ENCODE peak calls at places on chromosome 3, in nine cellular contexts. One of them, this sample, is unnamed.

GRCh38 chr3:15638891-15639262 is 37.3 kb downstream of the BTD start:
- DNase-seq in heart left ventricle: no peak
- DNase-seq in A549: no peak
- DNase-seq in body of pancreas: no peak
- DNase-seq in adrenal gland: no peak
- DNase-seq in uterus: no peak
- DNase-seq in IMR-90: no peak
- DNase-seq in endothelial cell of umbilical vein: peak; percentile 29
- DNase-seq in esophagus squamous epithelium: no peak
- DNase-seq in this sample: no peak

GRCh38 chr3:165339753-165340152 is 143.6 kb upstream of the SLITRK3 start:
- DNase-seq in uterus: no peak
- DNase-seq in heart left ventricle: no peak
- DNase-seq in adrenal gland: no peak
- DNase-seq in IMR-90: peak; percentile 4
- DNase-seq in A549: peak; percentile 36
- DNase-seq in endothelial cell of umbilical vein: no peak
- DNase-seq in esophagus squamous epithelium: no peak
- DNase-seq in body of pancreas: no peak
- DNase-seq in this sample: no peak

GRCh38 chr3:131892331-131892730 is 142.5 kb downstream of the CPNE4 start:
- DNase-seq in IMR-90: no peak
- DNase-seq in esophagus squamous epithelium: no peak
- DNase-seq in body of pancreas: no peak
- DNase-seq in heart left ventricle: no peak
- DNase-seq in uterus: no peak
- DNase-seq in endothelial cell of umbilical vein: no peak
- DNase-seq in adrenal gland: no peak
- DNase-seq in A549: no peak
- DNase-seq in this sample: no peak

GRCh38 chr3:156334841-156335545 is 214.6 kb downstream of the KCNAB1 start:
- DNase-seq in A549: no peak
- DNase-seq in adrenal gland: no peak
- DNase-seq in uterus: no peak
- DNase-seq in heart left ventricle: no peak
- DNase-seq in endothelial cell of umbilical vein: peak; percentile 27
- DNase-seq in body of pancreas: no peak
- DNase-seq in IMR-90: no peak
- DNase-seq in esophagus squamous epithelium: no peak
- DNase-seq in this sample: no peak

GRCh38 chr3:74621581-74621980 is 7.1 kb upstream of the CNTN3 start:
- DNase-seq in endothelial cell of umbilical vein: no peak
- DNase-seq in uterus: no peak
- DNase-seq in A549: no peak
- DNase-seq in IMR-90: peak; percentile 25
- DNase-seq in adrenal gland: no peak
- DNase-seq in body of pancreas: no peak
- DNase-seq in esophagus squamous epithelium: no peak
- DNase-seq in heart left ventricle: no peak
- DNase-seq in this sample: no peak

GRCh38 chr3:192933779-192934456 is 16.3 kb upstream of the MB21D2 start:
- DNase-seq in uterus: no peak
- DNase-seq in IMR-90: peak; percentile 73
- DNase-seq in adrenal gland: no peak
- DNase-seq in A549: no peak
- DNase-seq in esophagus squamous epithelium: no peak
- DNase-seq in body of pancreas: no peak
- DNase-seq in heart left ventricle: no peak
- DNase-seq in endothelial cell of umbilical vein: no peak
- DNase-seq in this sample: no peak

GRCh38 chr3:183688869-183689268 is 8.7 kb upstream of the YEATS2 start:
- DNase-seq in esophagus squamous epithelium: no peak
- DNase-seq in body of pancreas: peak; percentile 22
- DNase-seq in uterus: no peak
- DNase-seq in IMR-90: peak; percentile 30
- DNase-seq in A549: peak; percentile 31
- DNase-seq in endothelial cell of umbilical vein: no peak
- DNase-seq in heart left ventricle: no peak
- DNase-seq in adrenal gland: no peak
- DNase-seq in this sample: no peak

GRCh38 chr3:148816971-148817519 is 10.6 kb upstream of the CPB1 start:
- DNase-seq in A549: no peak
- DNase-seq in uterus: no peak
- DNase-seq in endothelial cell of umbilical vein: no peak
- DNase-seq in heart left ventricle: no peak
- DNase-seq in esophagus squamous epithelium: no peak
- DNase-seq in adrenal gland: no peak
- DNase-seq in IMR-90: no peak
- DNase-seq in body of pancreas: no peak
- DNase-seq in this sample: no peak

GRCh38 chr3:197352382-197352781 is 54.0 kb upstream of the DLG1 start:
- DNase-seq in heart left ventricle: peak; percentile 83
- DNase-seq in A549: no peak
- DNase-seq in esophagus squamous epithelium: no peak
- DNase-seq in uterus: peak; percentile 76
- DNase-seq in adrenal gland: peak; percentile 88
- DNase-seq in body of pancreas: peak; percentile 37
- DNase-seq in IMR-90: peak; percentile 69
- DNase-seq in endothelial cell of umbilical vein: no peak
- DNase-seq in this sample: no peak

GRCh38 chr3:71509024-71509423 is 74.5 kb downstream of the FOXP1 start:
- DNase-seq in body of pancreas: no peak
- DNase-seq in heart left ventricle: no peak
- DNase-seq in endothelial cell of umbilical vein: no peak
- DNase-seq in adrenal gland: no peak
- DNase-seq in A549: no peak
- DNase-seq in esophagus squamous epithelium: no peak
- DNase-seq in uterus: no peak
- DNase-seq in IMR-90: peak; percentile 41
- DNase-seq in this sample: no peak

GRCh38 chr3:111809196-111809595 is 49.9 kb upstream of the PHLDB2 start:
- DNase-seq in IMR-90: peak; percentile 65
- DNase-seq in body of pancreas: no peak
- DNase-seq in uterus: no peak
- DNase-seq in A549: peak; percentile 25
- DNase-seq in esophagus squamous epithelium: no peak
- DNase-seq in heart left ventricle: no peak
- DNase-seq in endothelial cell of umbilical vein: no peak
- DNase-seq in adrenal gland: no peak
- DNase-seq in this sample: no peak

GRCh38 chr3:71857926-71858325 is 73.0 kb upstream of the PROK2 start:
- DNase-seq in endothelial cell of umbilical vein: no peak
- DNase-seq in esophagus squamous epithelium: no peak
- DNase-seq in adrenal gland: no peak
- DNase-seq in body of pancreas: no peak
- DNase-seq in A549: no peak
- DNase-seq in heart left ventricle: no peak
- DNase-seq in uterus: no peak
- DNase-seq in IMR-90: no peak
- DNase-seq in this sample: no peak

GRCh38 chr3:21960033-21960432 is 209.0 kb upstream of the ZNF385D start:
- DNase-seq in IMR-90: no peak
- DNase-seq in A549: no peak
- DNase-seq in uterus: no peak
- DNase-seq in body of pancreas: no peak
- DNase-seq in esophagus squamous epithelium: no peak
- DNase-seq in adrenal gland: no peak
- DNase-seq in heart left ventricle: no peak
- DNase-seq in endothelial cell of umbilical vein: no peak
- DNase-seq in this sample: no peak

GRCh38 chr3:145519598-145520078 is 641.3 kb downstream of the PLOD2 start:
- DNase-seq in A549: no peak
- DNase-seq in esophagus squamous epithelium: no peak
- DNase-seq in uterus: no peak
- DNase-seq in body of pancreas: no peak
- DNase-seq in heart left ventricle: no peak
- DNase-seq in IMR-90: no peak
- DNase-seq in endothelial cell of umbilical vein: no peak
- DNase-seq in adrenal gland: no peak
- DNase-seq in this sample: no peak

GRCh38 chr3:31389939-31390338 is 142.8 kb upstream of the STT3B start:
- DNase-seq in IMR-90: no peak
- DNase-seq in A549: no peak
- DNase-seq in endothelial cell of umbilical vein: no peak
- DNase-seq in heart left ventricle: no peak
- DNase-seq in adrenal gland: no peak
- DNase-seq in uterus: no peak
- DNase-seq in body of pancreas: no peak
- DNase-seq in esophagus squamous epithelium: no peak
- DNase-seq in this sample: no peak

GRCh38 chr3:31392568-31392967 is 140.2 kb upstream of the STT3B start:
- DNase-seq in body of pancreas: no peak
- DNase-seq in endothelial cell of umbilical vein: no peak
- DNase-seq in adrenal gland: no peak
- DNase-seq in uterus: no peak
- DNase-seq in heart left ventricle: no peak
- DNase-seq in esophagus squamous epithelium: no peak
- DNase-seq in IMR-90: no peak
- DNase-seq in A549: no peak
- DNase-seq in this sample: no peak

DNA sequence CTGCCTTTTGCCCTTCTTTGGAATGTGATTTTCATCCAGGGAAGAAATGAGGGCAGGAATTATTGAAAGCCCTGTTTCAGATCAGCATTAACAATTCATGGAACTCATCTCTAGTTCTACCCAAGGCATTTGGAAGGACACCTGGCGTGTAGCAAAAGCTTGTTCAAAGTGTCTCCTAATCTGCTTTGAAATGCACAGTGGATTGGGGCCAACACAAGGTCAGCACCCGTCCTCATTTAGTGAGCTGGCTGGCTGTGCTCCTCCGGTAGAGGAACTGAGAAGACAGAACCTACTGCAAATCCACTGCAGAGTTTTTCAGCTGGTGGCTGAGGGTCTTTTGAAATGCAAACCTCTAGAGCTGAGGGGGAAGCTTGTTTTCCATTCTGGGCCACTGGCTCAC is 141.6 kb upstream of the STT3B start:
- DNase-seq in esophagus squamous epithelium: no peak
- DNase-seq in body of pancreas: no peak
- DNase-seq in A549: no peak
- DNase-seq in adrenal gland: no peak
- DNase-seq in uterus: no peak
- DNase-seq in heart left ventricle: no peak
- DNase-seq in IMR-90: no peak
- DNase-seq in endothelial cell of umbilical vein: no peak
- DNase-seq in this sample: no peak
- TF ChIP-seq POLR2A in esophagus squamous epithelium: no peak
- TF ChIP-seq POLR2A in body of pancreas: no peak
- TF ChIP-seq POLR2A in A549: no peak
- TF ChIP-seq POLR2A in adrenal gland: no peak
- TF ChIP-seq POLR2A in uterus: no peak
- TF ChIP-seq POLR2A in heart left ventricle: no peak
- TF ChIP-seq POLR2A in IMR-90: no peak
- TF ChIP-seq POLR2A in endothelial cell of umbilical vein: no peak
- TF ChIP-seq POLR2A in this sample: no peak

GRCh38 chr3:39065197-39065596 is 13.4 kb downstream of the WDR48 start:
- DNase-seq in body of pancreas: no peak
- DNase-seq in uterus: no peak
- DNase-seq in adrenal gland: no peak
- DNase-seq in heart left ventricle: no peak
- DNase-seq in endothelial cell of umbilical vein: peak; percentile 29
- DNase-seq in esophagus squamous epithelium: no peak
- DNase-seq in A549: peak; percentile 51
- DNase-seq in IMR-90: peak; percentile 60
- DNase-seq in this sample: no peak
- TF ChIP-seq CTCF in body of pancreas: no peak
- TF ChIP-seq CTCF in uterus: no peak
- TF ChIP-seq CTCF in adrenal gland: no peak
- TF ChIP-seq CTCF in heart left ventricle: no peak
- TF ChIP-seq CTCF in endothelial cell of umbilical vein: peak; percentile 56
- TF ChIP-seq CTCF in esophagus squamous epithelium: no peak
- TF ChIP-seq CTCF in A549: no peak
- TF ChIP-seq CTCF in IMR-90: peak; percentile 52
- TF ChIP-seq CTCF in this sample: no peak

GRCh38 chr3:6989608-6990291 is 128.8 kb downstream of the GRM7 start:
- DNase-seq in heart left ventricle: no peak
- DNase-seq in IMR-90: no peak
- DNase-seq in endothelial cell of umbilical vein: no peak
- DNase-seq in adrenal gland: no peak
- DNase-seq in A549: no peak
- DNase-seq in body of pancreas: no peak
- DNase-seq in esophagus squamous epithelium: no peak
- DNase-seq in uterus: no peak
- DNase-seq in this sample: no peak

DNA sequence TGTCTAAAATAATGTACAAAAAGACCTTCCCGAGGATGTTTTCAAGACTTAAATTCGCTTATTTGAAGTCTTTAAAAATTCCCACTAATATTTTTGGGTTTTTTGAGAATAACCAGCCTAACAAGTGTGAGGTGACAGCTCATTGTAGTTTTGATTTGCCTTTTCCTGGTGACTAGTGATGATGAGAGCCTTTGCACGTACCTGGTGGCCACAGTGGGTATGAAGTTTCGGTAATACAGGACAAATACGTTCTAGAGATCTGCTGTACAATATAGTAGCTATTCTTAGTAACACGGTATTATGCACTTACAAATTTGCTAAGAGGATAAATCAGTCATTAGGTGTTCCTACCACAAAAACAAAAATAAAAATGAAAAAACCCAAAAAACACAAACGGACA is 124.9 kb downstream of the GRM7 start:
- DNase-seq in A549: no peak
- DNase-seq in uterus: no peak
- DNase-seq in heart left ventricle: no peak
- DNase-seq in adrenal gland: no peak
- DNase-seq in esophagus squamous epithelium: no peak
- DNase-seq in endothelial cell of umbilical vein: no peak
- DNase-seq in body of pancreas: no peak
- DNase-seq in IMR-90: no peak
- DNase-seq in this sample: no peak
- H3K9me3 ChIP-seq in A549: no peaks in the 10 kb centered on the region
- H3K9me3 ChIP-seq in uterus: no peaks in the 10 kb centered on the region
- H3K9me3 ChIP-seq in heart left ventricle: no peaks in the 10 kb centered on the region
- H3K9me3 ChIP-seq in adrenal gland: no peaks in the 10 kb centered on the region
- H3K9me3 ChIP-seq in esophagus squamous epithelium: no peaks in the 10 kb centered on the region
- H3K9me3 ChIP-seq in endothelial cell of umbilical vein: no peaks in the 10 kb centered on the region
- H3K9me3 ChIP-seq in body of pancreas: no peaks in the 10 kb centered on the region
- H3K9me3 ChIP-seq in IMR-90: peaks cover 11% of the 10 kb centered on the region
- H3K9me3 ChIP-seq in this sample: no peaks in the 10 kb centered on the region

DNA sequence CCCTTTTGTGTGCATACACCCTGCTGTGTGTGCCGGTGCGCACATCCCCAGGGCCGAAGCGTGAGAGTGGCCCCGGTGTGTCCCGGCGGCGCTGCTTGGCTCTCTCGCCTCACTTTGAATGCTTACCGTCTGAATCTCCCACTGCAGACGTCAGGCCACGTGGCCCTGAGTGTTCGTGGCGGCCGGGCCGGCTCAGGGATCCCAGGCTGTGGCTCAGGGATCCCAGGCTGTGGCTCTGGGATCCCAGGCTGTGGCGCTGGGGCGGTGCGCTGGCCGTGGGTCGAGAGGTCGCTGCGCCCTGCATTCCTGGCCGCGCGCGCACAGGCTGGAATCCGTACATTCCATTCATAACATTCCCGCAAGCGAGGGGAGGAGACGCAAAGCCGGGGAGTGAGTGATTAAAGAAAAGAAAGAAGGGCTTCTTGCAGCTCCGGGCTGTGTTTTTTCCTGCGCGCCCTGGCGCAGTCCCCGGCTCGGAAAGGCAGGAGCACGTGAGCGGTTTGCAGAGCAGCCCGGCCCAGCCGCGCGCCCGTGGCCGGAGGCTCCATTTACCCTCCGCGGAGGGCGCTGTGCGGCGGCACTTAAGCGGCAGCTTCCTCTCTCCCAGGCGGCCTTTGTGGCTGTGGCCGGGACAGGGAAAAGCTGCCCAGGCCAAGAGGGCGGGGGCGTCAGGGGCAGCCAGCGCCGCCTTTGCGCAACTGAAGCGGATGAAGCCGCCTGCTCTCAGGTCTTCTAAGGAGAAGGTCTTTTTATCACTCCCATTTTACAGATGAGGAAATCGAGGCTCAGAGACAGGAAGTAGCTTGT is 87.0 kb upstream of the ALDH1L1 start:
- DNase-seq in body of pancreas: peak; percentile 83
- DNase-seq in A549: peak; percentile 75
- DNase-seq in adrenal gland: peak; percentile 76
- DNase-seq in heart left ventricle: peak; percentile 64
- DNase-seq in endothelial cell of umbilical vein: peak; percentile 89
- DNase-seq in uterus: peak; percentile 77
- DNase-seq in esophagus squamous epithelium: no peak
- DNase-seq in IMR-90: peak; percentile 91
- DNase-seq in this sample: peak; percentile 75
- TF ChIP-seq POLR2A in body of pancreas: peak; percentile 66
- TF ChIP-seq POLR2A in A549: no peak
- TF ChIP-seq POLR2A in adrenal gland: peak; percentile 16
- TF ChIP-seq POLR2A in heart left ventricle: peak; percentile 55
- TF ChIP-seq POLR2A in endothelial cell of umbilical vein: no peak
- TF ChIP-seq POLR2A in uterus: no peak
- TF ChIP-seq POLR2A in esophagus squamous epithelium: no peak
- TF ChIP-seq POLR2A in IMR-90: no peak
- TF ChIP-seq POLR2A in this sample: peak; percentile 46